ENCODE peak calls at places on chromosomes 5 and 9, in ten cellular contexts. A is left ventricle myocardium inferior; F is CD8-positive, alpha-beta T cell; I is GM10248; U is cardiac fibroblast; X is fibroblast of pulmonary artery; T is fibroblast of lung; W is tibial artery; C is chondrocyte; B is tibial nerve. H is an unnamed sample.

GRCh38 chr9:127589955-127590370 is 22.1 kb upstream of the STXBP1 start:
- DNase-seq in B (peak; percentile 73), T (peak; percentile 82), W (peak; percentile 78), A (no peak), U (peak; percentile 81), C (no peak), I (peak; percentile 59), F (peak; percentile 53), X (peak; percentile 87), H (peak; percentile 66)

GRCh38 chr9:133616643-133617405 is 7.6 kb upstream of the FAM163B start:
- DNase-seq in U (no peak), A (no peak), C (no peak), F (no peak), T (no peak), X (no peak), I (no peak), B (no peak), W (no peak), H (no peak)

GRCh38 chr5:170311856-170312405 is 14.4 kb upstream of the LCP2 start:
- DNase-seq in I (no peak), T (no peak), C (no peak), F (no peak), B (no peak), U (no peak), W (no peak), X (no peak), A (no peak), H (no peak)

GRCh38 chr5:178074266-178074952 is 38.9 kb upstream of the N4BP3 start:
- DNase-seq in A (no peak), I (no peak), W (no peak), C (no peak), F (no peak), U (no peak), X (no peak), T (peak; percentile 66), B (no peak), H (no peak)

GRCh38 chr5:100517301-100517974 is 17.7 kb upstream of the FAM174A start:
- DNase-seq in C (no peak), X (no peak), U (no peak), T (no peak), I (no peak), W (no peak), B (no peak), F (no peak), A (no peak), H (no peak)

GRCh38 chr9:133429216-133429613 is 7.0 kb downstream of the ADAMTS13 start:
- DNase-seq in C (no peak), W (no peak), X (no peak), I (no peak), T (no peak), B (no peak), A (no peak), U (no peak), F (no peak), H (no peak)

GRCh38 chr5:150587830-150588494 is 52.5 kb upstream of the SYNPO start:
- DNase-seq in T (no peak), C (peak; percentile 59), I (no peak), F (no peak), W (no peak), A (no peak), U (peak; percentile 47), B (no peak), X (no peak), H (no peak)

GRCh38 chr5:66207800-66208561 is 63.9 kb downstream of the SREK1 start:
- DNase-seq in C (no peak), F (no peak), W (no peak), I (no peak), A (no peak), T (no peak), X (no peak), B (no peak), U (no peak), H (no peak)

GRCh38 chr9:132991351-132992300 is 13.1 kb downstream of the GFI1B start:
- DNase-seq in X (no peak), A (no peak), U (no peak), F (no peak), I (no peak), B (no peak), W (no peak), T (no peak), C (peak; percentile 71), H (no peak)

GRCh38 chr5:112742424-112742823 is 4.7 kb downstream of the APC start:
- DNase-seq in B (no peak), I (no peak), U (peak; percentile 15), X (peak; percentile 17), T (peak; percentile 31), F (no peak), C (no peak), A (no peak), W (no peak), H (no peak)

GRCh38 chr9:85425153-85425611 is 316.6 kb downstream of the AGTPBP1 start:
- DNase-seq in F (no peak), I (peak; percentile 73), B (peak; percentile 63), A (peak; percentile 35), U (peak; percentile 45), T (peak; percentile 8), W (peak; percentile 70), X (peak; percentile 58), C (no peak), H (peak; percentile 5)

GRCh38 chr5:73454379-73455036 is 5.9 kb upstream of the FOXD1 start:
- DNase-seq in I (no peak), C (no peak), U (peak; percentile 67), W (no peak), F (no peak), A (no peak), B (no peak), X (peak; percentile 69), T (peak; percentile 60), H (peak; percentile 58)

GRCh38 chr5:16957305-16958165 is 21.4 kb upstream of the MYO10 start:
- DNase-seq in X (peak; percentile 94), T (peak; percentile 79), B (no peak), F (no peak), A (no peak), C (no peak), I (no peak), U (peak; percentile 95), W (no peak), H (peak; percentile 94)

GRCh38 chr9:127919253-127919815 is 2.5 kb upstream of the ST6GALNAC4 start:
- DNase-seq in B (peak; percentile 89), C (peak; percentile 85), W (peak; percentile 97), T (peak; percentile 98), A (peak; percentile 82), I (no peak), F (no peak), U (peak; percentile 100), X (peak; percentile 99), H (peak; percentile 99)

GRCh38 chr5:126777257-126777973 is 479 bp downstream of the LMNB1 start:
- DNase-seq in C (no peak), F (peak; percentile 74), B (peak; percentile 9), T (peak; percentile 62), W (peak; percentile 69), U (peak; percentile 68), I (no peak), X (peak; percentile 64), A (peak; percentile 33), H (peak; percentile 59)

GRCh38 chr9:105449081-105449480 is 1.2 kb downstream of the FSD1L start:
- DNase-seq in T (no peak), U (peak; percentile 53), C (no peak), W (no peak), F (no peak), I (no peak), B (no peak), A (no peak), X (no peak), H (no peak)

DNA sequence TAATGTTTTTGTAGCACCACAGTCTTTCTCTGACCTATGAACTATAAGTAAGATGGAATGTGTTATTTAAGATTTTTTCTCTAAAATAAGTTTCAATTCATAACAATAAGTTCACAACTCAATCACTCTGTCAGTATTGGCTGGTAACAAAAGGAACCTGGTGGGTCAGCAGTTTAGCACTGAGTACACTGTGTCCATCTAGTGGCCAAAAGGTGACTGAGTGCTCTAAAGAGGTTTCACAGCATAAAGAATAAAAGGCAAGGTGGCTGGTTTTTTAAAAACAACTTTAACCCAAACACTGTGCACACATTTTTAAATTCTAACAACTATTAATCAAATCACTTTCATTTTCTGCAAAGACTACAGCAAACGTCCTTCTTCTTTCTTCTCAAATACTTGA is 443.3 kb downstream of the PDE4D start:
- DNase-seq in U (peak; percentile 7), A (no peak), T (no peak), F (no peak), B (no peak), X (no peak), W (no peak), I (no peak), C (no peak), H (no peak)
- TF ChIP-seq CTCF in U (peak; percentile 26), A (no peak), T (no peak), F (no peak), B (no peak), X (peak; percentile 23), W (no peak), I (peak; percentile 13), C (peak; percentile 39), H (peak; percentile 46)

GRCh38 chr9:34958411-34958982 is 412 bp downstream of the PHF24 start:
- DNase-seq in I (no peak), A (no peak), U (no peak), W (no peak), B (no peak), T (no peak), F (no peak), X (no peak), C (no peak), H (no peak)
- TF ChIP-seq CTCF in I (no peak), A (no peak), U (no peak), W (no peak), B (no peak), T (no peak), F (no peak), X (no peak), C (no peak), H (no peak)

GRCh38 chr9:93908591-93909241 is 46.4 kb downstream of the BARX1 start:
- DNase-seq in B (no peak), A (no peak), I (no peak), T (no peak), U (no peak), X (no peak), C (peak; percentile 75), W (no peak), F (no peak), H (no peak)
- TF ChIP-seq CTCF in B (no peak), A (no peak), I (peak; percentile 30), T (no peak), U (no peak), X (no peak), C (peak; percentile 43), W (no peak), F (no peak), H (no peak)

GRCh38 chr5:42654645-42655044 is 102.0 kb upstream of the CCDC152 start:
- DNase-seq in F (no peak), T (no peak), U (no peak), W (no peak), A (no peak), C (no peak), B (no peak), X (no peak), I (no peak), H (no peak)

GRCh38 chr5:42655982-42656660 is 100.5 kb upstream of the CCDC152 start:
- DNase-seq in X (peak; percentile 63), U (peak; percentile 57), F (no peak), B (no peak), A (no peak), W (no peak), T (peak; percentile 18), I (no peak), C (no peak), H (no peak)

GRCh38 chr5:42653705-42654104 is 102.9 kb upstream of the CCDC152 start:
- DNase-seq in W (no peak), B (no peak), C (no peak), T (no peak), U (no peak), I (no peak), A (no peak), F (no peak), X (no peak), H (no peak)

GRCh38 chr5:42656661-42657035 is 100.0 kb upstream of the CCDC152 start:
- DNase-seq in C (no peak), W (no peak), B (no peak), A (no peak), F (no peak), T (peak; percentile 53), I (no peak), U (peak; percentile 38), X (peak; percentile 29), H (no peak)
- TF ChIP-seq CTCF in C (peak; percentile 77), W (peak; percentile 12), B (peak; percentile 10), A (peak; percentile 54), F (no peak), T (no peak), I (no peak), U (no peak), X (peak; percentile 26), H (peak; percentile 27)

H was measured in HFFc6.